ENCODE peak calls at places on chromosomes 2 and 18, in four cellular contexts. V is HuH-7.5, Q is fibroblast of lung, G is brain pericyte. J is an unnamed sample.

GRCh38 chr2:112483047-112483473 is 1.1 kb downstream of the TTL start:
- DNase-seq in V (peak; percentile 80), Q (peak; percentile 60), G (no peak), J (peak; percentile 74)

GRCh38 chr2:11746807-11747459 is 501 bp downstream of the LPIN1 start:
- DNase-seq in V (peak; percentile 62), Q (peak; percentile 33), G (no peak), J (peak; percentile 39)

GRCh38 chr2:127166221-127166860 is 53.8 kb downstream of the CYP27C1 start:
- DNase-seq in V (peak; percentile 36), Q (no peak), G (no peak), J (no peak)

GRCh38 chr18:31736630-31737029 is 24.1 kb downstream of the SLC25A52 start:
- DNase-seq in V (no peak), Q (no peak), G (no peak), J (no peak)

GRCh38 chr2:157725856-157726255 is 97.2 kb upstream of the ACVR1C start:
- DNase-seq in V (no peak), Q (peak; percentile 16), G (peak; percentile 13), J (no peak)

GRCh38 chr2:235669269-235669831 is 175.5 kb downstream of the AGAP1 start:
- DNase-seq in V (peak; percentile 69), Q (peak; percentile 68), G (no peak), J (peak; percentile 67)

GRCh38 chr2:74707837-74708236 is 53.8 kb downstream of the SEMA4F start:
- DNase-seq in V (no peak), Q (no peak), G (no peak), J (no peak)

GRCh38 chr2:239910404-239910803 is 114.7 kb downstream of the NDUFA10 start:
- DNase-seq in V (no peak), Q (no peak), G (no peak), J (no peak)

GRCh38 chr2:216934623-216935022 is 74.8 kb upstream of the TNP1 start:
- DNase-seq in V (no peak), Q (no peak), G (no peak), J (no peak)

GRCh38 chr18:77071711-77072292 is 60.8 kb downstream of the MBP start:
- DNase-seq in V (no peak), Q (peak; percentile 99), G (peak; percentile 77), J (peak; percentile 89)

GRCh38 chr2:189409647-189410046 is 31.6 kb upstream of the WDR75 start:
- DNase-seq in V (no peak), Q (no peak), G (no peak), J (no peak)

GRCh38 chr2:42171396-42171971 is 2.3 kb downstream of the EML4 start:
- DNase-seq in V (no peak), Q (no peak), G (no peak), J (peak; percentile 67)

GRCh38 chr2:104866883-104867350 is 13.0 kb downstream of the POU3F3 start:
- DNase-seq in V (no peak), Q (no peak), G (no peak), J (no peak)

GRCh38 chr18:54958711-54959625 is at the start of gene CCDC68:
- DNase-seq in V (peak; percentile 51), Q (peak; percentile 41), G (no peak), J (peak; percentile 18)

GRCh38 chr2:163553601-163554000 is 182.2 kb downstream of the FIGN start:
- DNase-seq in V (no peak), Q (no peak), G (peak; percentile 81), J (no peak)

GRCh38 chr18:36769611-36770314 is 59.0 kb downstream of the TPGS2 start:
- DNase-seq in V (peak; percentile 36), Q (no peak), G (no peak), J (no peak)

GRCh38 chr2:128301501-128301966 is 17.1 kb downstream of the HS6ST1 start:
- DNase-seq in V (no peak), Q (peak; percentile 94), G (peak; percentile 96), J (peak; percentile 94)

GRCh38 chr2:168757223-168757622 is 45.2 kb upstream of the NOSTRIN start:
- DNase-seq in V (no peak), Q (no peak), G (no peak), J (no peak)

GRCh38 chr18:3623769-3624545 is 174.0 kb downstream of the TGIF1 start:
- DNase-seq in V (peak; percentile 68), Q (peak; percentile 96), G (no peak), J (peak; percentile 95)

GRCh38 chr2:3959372-3959771 is 256.0 kb downstream of the DCDC2C start:
- DNase-seq in V (peak; percentile 44), Q (peak; percentile 41), G (no peak), J (peak; percentile 17)

GRCh38 chr2:147520817-147521216 is 324.0 kb upstream of the ACVR2A start:
- DNase-seq in V (no peak), Q (no peak), G (no peak), J (no peak)